ENCODE peak calls at places on chromosomes 3 and 15, in eight cellular contexts. One of them, this sample, is unnamed.

GRCh38 chr3:21962456-21962855 is 211.4 kb upstream of the ZNF385D start:
- DNase-seq in cardiac muscle cell: no peak
- DNase-seq in SK-N-SH: no peak
- DNase-seq in lung: no peak
- DNase-seq in astrocyte: peak; percentile 53
- DNase-seq in body of pancreas: no peak
- DNase-seq in heart right ventricle: no peak
- DNase-seq in OCI-LY7: no peak
- DNase-seq in this sample: no peak

GRCh38 chr3:21390136-21390535 is 360.9 kb downstream of the ZNF385D start:
- DNase-seq in cardiac muscle cell: no peak
- DNase-seq in SK-N-SH: no peak
- DNase-seq in lung: no peak
- DNase-seq in astrocyte: peak; percentile 98
- DNase-seq in body of pancreas: no peak
- DNase-seq in heart right ventricle: no peak
- DNase-seq in OCI-LY7: no peak
- DNase-seq in this sample: no peak

GRCh38 chr15:90001062-90001682 is at the start of gene ZNF710:
- DNase-seq in cardiac muscle cell: peak; percentile 64
- DNase-seq in SK-N-SH: peak; percentile 91
- DNase-seq in lung: no peak
- DNase-seq in astrocyte: peak; percentile 67
- DNase-seq in body of pancreas: peak; percentile 42
- DNase-seq in heart right ventricle: peak; percentile 51
- DNase-seq in OCI-LY7: peak; percentile 70
- DNase-seq in this sample: no peak

GRCh38 chr15:92832992-92833438 is 67.1 kb upstream of the CHD2 start:
- DNase-seq in cardiac muscle cell: no peak
- DNase-seq in SK-N-SH: no peak
- DNase-seq in lung: no peak
- DNase-seq in astrocyte: peak; percentile 63
- DNase-seq in body of pancreas: no peak
- DNase-seq in heart right ventricle: no peak
- DNase-seq in OCI-LY7: peak; percentile 65
- DNase-seq in this sample: no peak

GRCh38 chr3:72412557-72412956 is 435.7 kb downstream of the SHQ1 start:
- DNase-seq in cardiac muscle cell: no peak
- DNase-seq in SK-N-SH: no peak
- DNase-seq in lung: no peak
- DNase-seq in astrocyte: no peak
- DNase-seq in body of pancreas: no peak
- DNase-seq in heart right ventricle: no peak
- DNase-seq in OCI-LY7: no peak
- DNase-seq in this sample: no peak

GRCh38 chr3:149473991-149474819 is at the start of gene TM4SF4:
- DNase-seq in cardiac muscle cell: no peak
- DNase-seq in SK-N-SH: no peak
- DNase-seq in lung: no peak
- DNase-seq in astrocyte: no peak
- DNase-seq in body of pancreas: no peak
- DNase-seq in heart right ventricle: no peak
- DNase-seq in OCI-LY7: no peak
- DNase-seq in this sample: no peak

GRCh38 chr3:64355473-64355872 is 130.2 kb upstream of the PRICKLE2 start:
- DNase-seq in cardiac muscle cell: peak; percentile 24
- DNase-seq in SK-N-SH: no peak
- DNase-seq in lung: no peak
- DNase-seq in astrocyte: peak; percentile 47
- DNase-seq in body of pancreas: peak; percentile 28
- DNase-seq in heart right ventricle: no peak
- DNase-seq in OCI-LY7: no peak
- DNase-seq in this sample: no peak

GRCh38 chr15:101014921-101015841 is 96.0 kb downstream of the LRRK1 start:
- DNase-seq in cardiac muscle cell: peak; percentile 76
- DNase-seq in SK-N-SH: peak; percentile 91
- DNase-seq in lung: peak; percentile 75
- DNase-seq in astrocyte: peak; percentile 32
- DNase-seq in body of pancreas: peak; percentile 66
- DNase-seq in heart right ventricle: peak; percentile 79
- DNase-seq in OCI-LY7: peak; percentile 45
- DNase-seq in this sample: peak; percentile 76

GRCh38 chr3:136149569-136150136 is 46.5 kb downstream of the MSL2 start:
- DNase-seq in cardiac muscle cell: no peak
- DNase-seq in SK-N-SH: no peak
- DNase-seq in lung: no peak
- DNase-seq in astrocyte: peak; percentile 34
- DNase-seq in body of pancreas: no peak
- DNase-seq in heart right ventricle: no peak
- DNase-seq in OCI-LY7: no peak
- DNase-seq in this sample: no peak

GRCh38 chr15:95247068-95247984 is 1016.0 kb downstream of the MCTP2 start:
- DNase-seq in cardiac muscle cell: no peak
- DNase-seq in SK-N-SH: no peak
- DNase-seq in lung: no peak
- DNase-seq in astrocyte: peak; percentile 98
- DNase-seq in body of pancreas: no peak
- DNase-seq in heart right ventricle: no peak
- DNase-seq in OCI-LY7: no peak
- DNase-seq in this sample: no peak

GRCh38 chr3:63908081-63908736 is 4.0 kb downstream of the SCAANT1 start:
- DNase-seq in cardiac muscle cell: peak; percentile 53
- DNase-seq in SK-N-SH: peak; percentile 18
- DNase-seq in lung: no peak
- DNase-seq in astrocyte: no peak
- DNase-seq in body of pancreas: no peak
- DNase-seq in heart right ventricle: no peak
- DNase-seq in OCI-LY7: no peak
- DNase-seq in this sample: no peak

GRCh38 chr3:104150724-104151123 is 1216.0 kb upstream of the ALCAM start:
- DNase-seq in cardiac muscle cell: no peak
- DNase-seq in SK-N-SH: no peak
- DNase-seq in lung: no peak
- DNase-seq in astrocyte: no peak
- DNase-seq in body of pancreas: no peak
- DNase-seq in heart right ventricle: no peak
- DNase-seq in OCI-LY7: no peak
- DNase-seq in this sample: no peak

GRCh38 chr3:171755015-171755589 is 55.2 kb downstream of the PLD1 start:
- DNase-seq in cardiac muscle cell: no peak
- DNase-seq in SK-N-SH: no peak
- DNase-seq in lung: no peak
- DNase-seq in astrocyte: no peak
- DNase-seq in body of pancreas: no peak
- DNase-seq in heart right ventricle: no peak
- DNase-seq in OCI-LY7: no peak
- DNase-seq in this sample: no peak

GRCh38 chr3:174863488-174863887 is 4.4 kb downstream of the NAALADL2 start:
- DNase-seq in cardiac muscle cell: no peak
- DNase-seq in SK-N-SH: no peak
- DNase-seq in lung: no peak
- DNase-seq in astrocyte: no peak
- DNase-seq in body of pancreas: no peak
- DNase-seq in heart right ventricle: no peak
- DNase-seq in OCI-LY7: no peak
- DNase-seq in this sample: no peak

GRCh38 chr3:38327335-38328009 is 19.1 kb upstream of the XYLB start:
- DNase-seq in cardiac muscle cell: no peak
- DNase-seq in SK-N-SH: no peak
- DNase-seq in lung: no peak
- DNase-seq in astrocyte: peak; percentile 72
- DNase-seq in body of pancreas: no peak
- DNase-seq in heart right ventricle: no peak
- DNase-seq in OCI-LY7: no peak
- DNase-seq in this sample: no peak

DNA sequence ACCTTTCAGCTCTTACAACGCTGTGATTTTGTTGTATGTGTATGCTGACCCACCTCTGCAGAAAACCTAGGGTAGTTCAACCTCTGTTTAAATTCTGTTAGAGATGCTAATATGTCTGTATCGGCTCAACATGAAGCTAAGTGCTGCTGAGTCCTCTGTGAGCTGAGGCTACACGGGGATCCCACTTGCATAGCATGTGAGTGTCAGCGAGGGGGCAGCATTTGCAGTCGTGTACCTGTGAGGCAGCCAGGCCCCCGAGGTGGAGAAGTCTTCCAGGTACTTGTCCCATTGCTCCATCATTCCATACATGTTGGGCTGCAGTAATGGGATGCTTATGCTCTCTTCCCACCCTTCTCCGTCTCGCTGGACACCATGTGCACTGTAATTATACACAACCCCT is 3.7 kb downstream of the MKRN2OS start:
- DNase-seq in cardiac muscle cell: peak; percentile 47
- DNase-seq in SK-N-SH: peak; percentile 18
- DNase-seq in lung: no peak
- DNase-seq in astrocyte: no peak
- DNase-seq in body of pancreas: peak; percentile 10
- DNase-seq in heart right ventricle: no peak
- DNase-seq in OCI-LY7: peak; percentile 36
- DNase-seq in this sample: no peak
- TF ChIP-seq CTCF in cardiac muscle cell: peak; percentile 20
- TF ChIP-seq CTCF in SK-N-SH: peak; percentile 23
- TF ChIP-seq CTCF in lung: no peak
- TF ChIP-seq CTCF in astrocyte: no peak
- TF ChIP-seq CTCF in body of pancreas: no peak
- TF ChIP-seq CTCF in heart right ventricle: no peak
- TF ChIP-seq CTCF in OCI-LY7: peak; percentile 66
- TF ChIP-seq CTCF in this sample: peak; percentile 53

DNA sequence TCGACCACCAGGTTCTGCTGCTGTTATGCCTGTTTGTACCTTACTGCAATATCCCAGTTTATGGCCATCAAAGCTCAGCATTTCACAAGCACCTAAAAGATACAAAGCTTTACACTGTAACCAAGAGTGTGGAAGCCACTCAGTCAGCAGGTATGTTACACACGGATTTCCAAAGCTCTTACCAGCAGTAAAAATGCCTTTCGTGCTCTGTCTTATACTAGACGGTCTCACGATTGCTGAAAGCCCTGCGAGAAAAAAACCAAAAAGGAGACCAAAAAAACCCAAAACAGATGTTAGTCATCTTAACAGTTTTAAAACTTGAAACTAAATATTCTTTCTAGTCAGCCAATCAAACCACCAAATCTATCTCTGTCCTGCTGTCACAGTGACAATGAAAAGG is 39.0 kb downstream of the TAMM41 start:
- DNase-seq in cardiac muscle cell: no peak
- DNase-seq in SK-N-SH: no peak
- DNase-seq in lung: no peak
- DNase-seq in astrocyte: no peak
- DNase-seq in body of pancreas: no peak
- DNase-seq in heart right ventricle: no peak
- DNase-seq in OCI-LY7: no peak
- DNase-seq in this sample: no peak
- H3K36me3 ChIP-seq in cardiac muscle cell: peaks cover 33% of the 10 kb centered on the region
- H3K36me3 ChIP-seq in SK-N-SH: peaks cover 53% of the 10 kb centered on the region
- H3K36me3 ChIP-seq in lung: peaks cover 30% of the 10 kb centered on the region
- H3K36me3 ChIP-seq in astrocyte: peaks cover 28% of the 10 kb centered on the region
- H3K36me3 ChIP-seq in body of pancreas: peaks cover 15% of the 10 kb centered on the region
- H3K36me3 ChIP-seq in heart right ventricle: no peaks in the 10 kb centered on the region
- H3K36me3 ChIP-seq in OCI-LY7: peaks cover 72% of the 10 kb centered on the region
- H3K36me3 ChIP-seq in this sample: peaks cover 52% of the 10 kb centered on the region

GRCh38 chr3:156688849-156689452 is 14.6 kb downstream of the TIPARP start:
- DNase-seq in cardiac muscle cell: no peak
- DNase-seq in SK-N-SH: no peak
- DNase-seq in lung: no peak
- DNase-seq in astrocyte: no peak
- DNase-seq in body of pancreas: no peak
- DNase-seq in heart right ventricle: no peak
- DNase-seq in OCI-LY7: no peak
- DNase-seq in this sample: no peak

GRCh38 chr3:156687023-156687422 is 12.6 kb downstream of the TIPARP start:
- DNase-seq in cardiac muscle cell: no peak
- DNase-seq in SK-N-SH: no peak
- DNase-seq in lung: no peak
- DNase-seq in astrocyte: no peak
- DNase-seq in body of pancreas: no peak
- DNase-seq in heart right ventricle: no peak
- DNase-seq in OCI-LY7: peak; percentile 29
- DNase-seq in this sample: no peak

GRCh38 chr3:156693166-156693565 is 18.8 kb downstream of the TIPARP start:
- DNase-seq in cardiac muscle cell: no peak
- DNase-seq in SK-N-SH: no peak
- DNase-seq in lung: no peak
- DNase-seq in astrocyte: peak; percentile 83
- DNase-seq in body of pancreas: no peak
- DNase-seq in heart right ventricle: no peak
- DNase-seq in OCI-LY7: no peak
- DNase-seq in this sample: no peak

GRCh38 chr3:156691920-156692319 is 17.5 kb downstream of the TIPARP start:
- DNase-seq in cardiac muscle cell: no peak
- DNase-seq in SK-N-SH: no peak
- DNase-seq in lung: no peak
- DNase-seq in astrocyte: peak; percentile 76
- DNase-seq in body of pancreas: no peak
- DNase-seq in heart right ventricle: no peak
- DNase-seq in OCI-LY7: no peak
- DNase-seq in this sample: no peak

DNA sequence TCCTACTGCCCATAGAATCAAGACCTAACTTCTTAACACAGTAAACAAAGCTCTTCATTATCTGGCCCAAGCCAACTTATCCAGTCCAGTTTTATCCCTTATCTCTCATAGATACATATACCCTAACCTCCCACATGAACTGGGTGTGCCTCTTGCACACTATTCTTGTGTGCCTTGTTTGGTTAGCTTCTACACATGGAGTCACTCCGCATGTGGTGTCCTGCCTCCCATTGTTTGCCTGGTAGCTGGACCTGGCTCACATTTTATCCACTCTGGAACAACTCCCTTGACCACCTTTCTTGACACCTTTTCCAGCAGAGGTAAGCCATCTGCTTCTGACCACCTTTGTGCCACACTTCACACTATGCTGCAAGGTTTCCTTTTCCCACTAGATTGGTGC is 15.2 kb downstream of the TIPARP start:
- DNase-seq in cardiac muscle cell: no peak
- DNase-seq in SK-N-SH: no peak
- DNase-seq in lung: no peak
- DNase-seq in astrocyte: no peak
- DNase-seq in body of pancreas: no peak
- DNase-seq in heart right ventricle: no peak
- DNase-seq in OCI-LY7: no peak
- DNase-seq in this sample: no peak
- H3K4me1 ChIP-seq in cardiac muscle cell: peaks cover 76% of the 10 kb centered on the region
- H3K4me1 ChIP-seq in SK-N-SH: peaks cover 73% of the 10 kb centered on the region
- H3K4me1 ChIP-seq in lung: peaks cover 3% of the 10 kb centered on the region
- H3K4me1 ChIP-seq in astrocyte: peaks cover 68% of the 10 kb centered on the region
- H3K4me1 ChIP-seq in body of pancreas: peaks cover 55% of the 10 kb centered on the region
- H3K4me1 ChIP-seq in heart right ventricle: peaks cover 87% of the 10 kb centered on the region
- H3K4me1 ChIP-seq in OCI-LY7: peaks cover 28% of the 10 kb centered on the region
- H3K4me1 ChIP-seq in this sample: no peaks in the 10 kb centered on the region

DNA sequence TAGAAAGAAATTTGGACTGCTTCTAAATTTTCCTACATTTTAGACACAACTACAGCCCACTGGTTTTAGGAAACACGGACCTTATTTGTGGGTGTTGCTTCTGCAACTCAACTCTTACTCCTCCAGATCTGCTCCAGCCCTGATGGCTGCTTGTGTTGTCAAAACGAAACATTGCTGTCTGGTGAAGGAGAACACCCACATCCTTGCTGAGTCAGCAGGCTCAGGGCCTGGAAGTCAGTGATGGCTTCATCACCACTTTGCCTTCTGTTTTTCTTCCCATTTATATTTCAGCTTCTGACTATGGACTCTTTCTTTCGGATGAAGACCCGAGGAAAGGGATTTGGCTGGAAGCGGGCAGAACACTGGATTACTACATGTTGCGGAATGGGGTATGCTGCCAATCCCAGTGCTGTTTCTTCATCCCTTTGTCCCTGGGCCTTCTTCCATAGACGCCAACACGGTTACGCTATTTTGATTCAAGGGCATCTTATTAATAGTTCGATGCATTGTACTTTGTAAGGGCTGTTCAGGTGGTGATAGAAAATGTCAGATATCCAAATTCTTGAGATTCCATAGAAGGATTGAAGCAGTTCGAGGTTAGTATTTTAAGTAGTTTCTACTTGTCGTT is 392.6 kb upstream of the TPM1 start:
- DNase-seq in cardiac muscle cell: peak; percentile 44
- DNase-seq in SK-N-SH: no peak
- DNase-seq in lung: no peak
- DNase-seq in astrocyte: peak; percentile 57
- DNase-seq in body of pancreas: peak; percentile 64
- DNase-seq in heart right ventricle: no peak
- DNase-seq in OCI-LY7: no peak
- DNase-seq in this sample: no peak
- TF ChIP-seq CTCF in cardiac muscle cell: no peak
- TF ChIP-seq CTCF in SK-N-SH: no peak
- TF ChIP-seq CTCF in lung: no peak
- TF ChIP-seq CTCF in astrocyte: no peak
- TF ChIP-seq CTCF in body of pancreas: no peak
- TF ChIP-seq CTCF in heart right ventricle: no peak
- TF ChIP-seq CTCF in OCI-LY7: no peak
- TF ChIP-seq CTCF in this sample: no peak

This sample was measured in right atrium auricular region.